ENCODE peak calls at places on chromosomes 13 and 19, in four cellular contexts. One of them, this sample, is unnamed.

GRCh38 chr13:109872864-109873263 is 86.5 kb upstream of the IRS2 start:
- DNase-seq in stomach: no peak
- DNase-seq in tibial nerve: no peak
- DNase-seq in lower leg skin: no peak
- DNase-seq in this sample: no peak

GRCh38 chr19:16340092-16340491 is 15.5 kb downstream of the KLF2 start:
- DNase-seq in stomach: no peak
- DNase-seq in lower leg skin: no peak
- DNase-seq in tibial nerve: no peak
- DNase-seq in this sample: no peak

GRCh38 chr19:14837391-14837790 is 2.4 kb upstream of the OR7A5 start:
- DNase-seq in tibial nerve: no peak
- DNase-seq in stomach: no peak
- DNase-seq in lower leg skin: no peak
- DNase-seq in this sample: no peak

GRCh38 chr13:110520431-110521295 is 40.9 kb downstream of the RAB20 start:
- DNase-seq in lower leg skin: peak; percentile 96
- DNase-seq in stomach: peak; percentile 68
- DNase-seq in tibial nerve: peak; percentile 85
- DNase-seq in this sample: peak; percentile 90

GRCh38 chr13:76803831-76804230 is 82.4 kb downstream of the KCTD12 start:
- DNase-seq in tibial nerve: no peak
- DNase-seq in stomach: no peak
- DNase-seq in lower leg skin: no peak
- DNase-seq in this sample: no peak

GRCh38 chr19:42323852-42324654 is 1.4 kb upstream of the MEGF8 start:
- DNase-seq in lower leg skin: no peak
- DNase-seq in tibial nerve: no peak
- DNase-seq in stomach: no peak
- DNase-seq in this sample: no peak

GRCh38 chr19:56765107-56765506 is 75.4 kb downstream of the PEG3 start:
- DNase-seq in lower leg skin: no peak
- DNase-seq in stomach: peak; percentile 30
- DNase-seq in tibial nerve: no peak
- DNase-seq in this sample: peak; percentile 42

GRCh38 chr19:42255766-42256750 is 1.1 kb upstream of the ERF start:
- DNase-seq in stomach: no peak
- DNase-seq in tibial nerve: no peak
- DNase-seq in lower leg skin: peak; percentile 93
- DNase-seq in this sample: peak; percentile 70

GRCh38 chr19:15247107-15248014 is 15.1 kb upstream of the EPHX3 start:
- DNase-seq in stomach: no peak
- DNase-seq in lower leg skin: no peak
- DNase-seq in tibial nerve: no peak
- DNase-seq in this sample: peak; percentile 72

GRCh38 chr19:48394331-48395169 is 1.1 kb downstream of the GRIN2D start:
- DNase-seq in tibial nerve: no peak
- DNase-seq in lower leg skin: no peak
- DNase-seq in stomach: no peak
- DNase-seq in this sample: no peak

GRCh38 chr19:33622505-33622808 is 704 bp downstream of the CHST8 start:
- DNase-seq in tibial nerve: no peak
- DNase-seq in stomach: no peak
- DNase-seq in lower leg skin: no peak
- DNase-seq in this sample: no peak

GRCh38 chr13:108789476-108789875 is 160.1 kb downstream of the MYO16 start:
- DNase-seq in tibial nerve: no peak
- DNase-seq in lower leg skin: no peak
- DNase-seq in stomach: no peak
- DNase-seq in this sample: no peak

GRCh38 chr13:48571121-48571901 is 38.4 kb upstream of the RCBTB2 start:
- DNase-seq in stomach: no peak
- DNase-seq in tibial nerve: no peak
- DNase-seq in lower leg skin: no peak
- DNase-seq in this sample: no peak

GRCh38 chr13:60583911-60584753 is 187.1 kb downstream of the TDRD3 start:
- DNase-seq in lower leg skin: peak; percentile 87
- DNase-seq in tibial nerve: peak; percentile 15
- DNase-seq in stomach: no peak
- DNase-seq in this sample: no peak

GRCh38 chr19:44597131-44597491 is 16.3 kb upstream of the IGSF23 start:
- DNase-seq in tibial nerve: no peak
- DNase-seq in lower leg skin: no peak
- DNase-seq in stomach: no peak
- DNase-seq in this sample: no peak

GRCh38 chr19:41299046-41299754 is 10.8 kb upstream of the CCDC97 start:
- DNase-seq in stomach: no peak
- DNase-seq in tibial nerve: peak; percentile 37
- DNase-seq in lower leg skin: no peak
- DNase-seq in this sample: no peak

GRCh38 chr19:39671739-39672363 is 16.1 kb downstream of the LGALS16 start:
- DNase-seq in lower leg skin: no peak
- DNase-seq in tibial nerve: no peak
- DNase-seq in stomach: peak; percentile 29
- DNase-seq in this sample: no peak

GRCh38 chr13:112849500-112849899 is 119.5 kb upstream of the MCF2L start:
- DNase-seq in tibial nerve: no peak
- DNase-seq in lower leg skin: no peak
- DNase-seq in stomach: no peak
- DNase-seq in this sample: no peak

GRCh38 chr19:47511128-47511517 is 3.7 kb downstream of the NAPA start:
- DNase-seq in stomach: peak; percentile 65
- DNase-seq in lower leg skin: no peak
- DNase-seq in tibial nerve: peak; percentile 68
- DNase-seq in this sample: peak; percentile 96

GRCh38 chr19:38691938-38692457 is 44.5 kb downstream of the ACTN4 start:
- DNase-seq in stomach: no peak
- DNase-seq in lower leg skin: no peak
- DNase-seq in tibial nerve: no peak
- DNase-seq in this sample: no peak

GRCh38 chr13:57829496-57829895 is 198.0 kb downstream of the PCDH17 start:
- DNase-seq in stomach: no peak
- DNase-seq in tibial nerve: no peak
- DNase-seq in lower leg skin: no peak
- DNase-seq in this sample: no peak

GRCh38 chr13:59236309-59236939 is 927.3 kb downstream of the DIAPH3 start:
- DNase-seq in tibial nerve: no peak
- DNase-seq in lower leg skin: no peak
- DNase-seq in stomach: no peak
- DNase-seq in this sample: no peak

GRCh38 chr19:577439-578392 is 5.3 kb downstream of the BSG start:
- DNase-seq in stomach: no peak
- DNase-seq in tibial nerve: no peak
- DNase-seq in lower leg skin: no peak
- DNase-seq in this sample: peak; percentile 18

GRCh38 chr13:71864094-71864980 is 2.7 kb downstream of the DACH1 start:
- DNase-seq in stomach: no peak
- DNase-seq in tibial nerve: no peak
- DNase-seq in lower leg skin: no peak
- DNase-seq in this sample: peak; percentile 52

GRCh38 chr19:30029721-30030510 is 87.9 kb downstream of the URI1 start:
- DNase-seq in lower leg skin: no peak
- DNase-seq in stomach: no peak
- DNase-seq in tibial nerve: no peak
- DNase-seq in this sample: no peak

GRCh38 chr19:14168993-14169392 is 32.6 kb upstream of the ASF1B start:
- DNase-seq in stomach: no peak
- DNase-seq in lower leg skin: no peak
- DNase-seq in tibial nerve: no peak
- DNase-seq in this sample: no peak

GRCh38 chr19:4108767-4109625 is 14.9 kb downstream of the MAP2K2 start:
- DNase-seq in tibial nerve: no peak
- DNase-seq in stomach: peak; percentile 27
- DNase-seq in lower leg skin: no peak
- DNase-seq in this sample: no peak

GRCh38 chr19:14363203-14364097 is 17.8 kb upstream of the ADGRE5 start:
- DNase-seq in lower leg skin: peak; percentile 94
- DNase-seq in tibial nerve: no peak
- DNase-seq in stomach: peak; percentile 50
- DNase-seq in this sample: peak; percentile 70

GRCh38 chr19:47343194-47343802 is 5.8 kb upstream of the DHX34 start:
- DNase-seq in stomach: no peak
- DNase-seq in tibial nerve: no peak
- DNase-seq in lower leg skin: no peak
- DNase-seq in this sample: no peak

GRCh38 chr13:99527346-99527745 is 26.1 kb downstream of the TM9SF2 start:
- DNase-seq in tibial nerve: no peak
- DNase-seq in stomach: no peak
- DNase-seq in lower leg skin: no peak
- DNase-seq in this sample: no peak

GRCh38 chr13:35393886-35394285 is 82.6 kb downstream of the MAB21L1 start:
- DNase-seq in tibial nerve: no peak
- DNase-seq in stomach: no peak
- DNase-seq in lower leg skin: no peak
- DNase-seq in this sample: no peak

DNA sequence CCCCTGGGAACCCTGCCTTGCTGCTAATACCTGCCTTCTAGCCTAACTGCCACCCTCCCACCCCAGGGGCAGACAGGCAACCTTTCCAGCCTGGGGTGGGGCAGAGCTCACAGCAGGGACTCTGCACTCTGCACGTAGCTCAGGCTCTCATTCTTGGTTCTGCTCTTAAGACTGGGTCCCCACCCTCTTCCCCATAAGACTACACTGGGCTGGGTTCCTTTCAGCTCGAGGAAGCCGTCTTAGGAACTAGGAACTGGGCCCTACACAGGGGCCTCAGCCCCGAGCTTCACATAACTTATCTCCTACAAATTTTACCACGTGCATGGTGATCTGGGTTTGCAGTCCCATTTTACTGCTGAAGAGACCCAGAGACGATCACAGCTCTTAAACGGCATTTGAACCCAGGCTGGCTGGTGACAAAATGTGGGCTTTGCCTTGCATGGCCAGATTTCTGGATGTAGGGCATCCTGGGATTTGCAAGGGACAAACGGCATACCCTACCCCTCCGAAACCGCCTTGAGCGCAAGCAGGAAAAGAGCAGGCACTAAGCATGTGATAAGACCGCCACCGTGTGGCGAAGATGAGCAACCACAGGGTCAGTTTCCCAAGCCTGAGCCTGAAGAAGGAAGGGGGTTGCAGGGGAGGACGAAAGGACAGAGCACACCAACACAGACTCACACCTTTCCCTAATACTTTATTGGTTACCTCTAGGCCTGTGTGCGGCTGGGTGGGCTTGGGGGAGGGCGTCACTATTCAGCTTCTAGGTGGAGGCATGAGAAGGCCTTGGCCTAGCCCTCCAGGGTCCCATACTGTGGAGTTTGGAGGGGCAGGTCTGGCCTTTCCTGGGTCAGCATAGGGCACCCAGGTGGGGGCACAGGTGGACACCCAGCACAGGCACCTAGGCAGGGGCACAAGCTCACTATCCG is 5.1 kb downstream of the JUNB start:
- DNase-seq in stomach: peak; percentile 79
- DNase-seq in tibial nerve: no peak
- DNase-seq in lower leg skin: peak; percentile 94
- DNase-seq in this sample: peak; percentile 78
- TF ChIP-seq POLR2A in stomach: no peak
- TF ChIP-seq POLR2A in tibial nerve: no peak
- TF ChIP-seq POLR2A in lower leg skin: no peak
- TF ChIP-seq POLR2A in this sample: peak; percentile 21

GRCh38 chr19:2543463-2544442 is 67.8 kb downstream of the GADD45B start:
- DNase-seq in stomach: peak; percentile 91
- DNase-seq in lower leg skin: peak; percentile 98
- DNase-seq in tibial nerve: peak; percentile 91
- DNase-seq in this sample: peak; percentile 92
- TF ChIP-seq POLR2A in stomach: no peak
- TF ChIP-seq POLR2A in lower leg skin: no peak
- TF ChIP-seq POLR2A in tibial nerve: no peak
- TF ChIP-seq POLR2A in this sample: peak; percentile 95

GRCh38 chr19:51698296-51698695 is 5.2 kb downstream of the SPACA6 start:
- DNase-seq in stomach: peak; percentile 15
- DNase-seq in lower leg skin: no peak
- DNase-seq in tibial nerve: no peak
- DNase-seq in this sample: peak; percentile 16

GRCh38 chr19:51697169-51697776 is 4.1 kb downstream of the SPACA6 start:
- DNase-seq in stomach: peak; percentile 22
- DNase-seq in lower leg skin: peak; percentile 83
- DNase-seq in tibial nerve: no peak
- DNase-seq in this sample: no peak

GRCh38 chr19:51696606-51697005 is 3.5 kb downstream of the SPACA6 start:
- DNase-seq in tibial nerve: no peak
- DNase-seq in lower leg skin: peak; percentile 58
- DNase-seq in stomach: peak; percentile 8
- DNase-seq in this sample: no peak

GRCh38 chr19:51701468-51702100 is 8.5 kb downstream of the SPACA6 start:
- DNase-seq in lower leg skin: peak; percentile 77
- DNase-seq in tibial nerve: no peak
- DNase-seq in stomach: no peak
- DNase-seq in this sample: no peak

DNA sequence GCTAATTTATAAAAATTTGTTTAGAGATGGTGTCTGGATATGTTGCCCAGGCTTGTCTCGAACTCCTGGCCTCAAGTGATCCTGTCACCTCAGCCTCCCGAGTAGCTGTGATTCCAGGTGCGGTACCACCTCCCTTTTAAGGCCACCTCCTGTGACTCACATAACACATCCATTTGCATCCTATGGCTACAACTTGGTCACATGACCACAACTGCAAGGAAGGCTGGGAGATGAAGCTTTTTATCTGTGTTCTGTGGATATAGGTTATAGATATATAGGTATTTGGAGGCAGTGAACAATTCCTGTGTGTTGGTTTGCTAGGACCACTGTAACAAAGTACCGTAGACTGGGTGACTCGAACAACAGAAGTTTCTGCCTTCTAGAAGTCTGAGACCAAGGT is 6.0 kb downstream of the SPACA6 start:
- DNase-seq in stomach: no peak
- DNase-seq in tibial nerve: no peak
- DNase-seq in lower leg skin: peak; percentile 69
- DNase-seq in this sample: peak; percentile 21
- TF ChIP-seq POLR2A in stomach: no peak
- TF ChIP-seq POLR2A in tibial nerve: no peak
- TF ChIP-seq POLR2A in lower leg skin: no peak
- TF ChIP-seq POLR2A in this sample: no peak

GRCh38 chr13:105979586-105979985 is 555.9 kb downstream of the EFNB2 start:
- DNase-seq in tibial nerve: no peak
- DNase-seq in lower leg skin: no peak
- DNase-seq in stomach: peak; percentile 45
- DNase-seq in this sample: no peak

GRCh38 chr13:105979131-105979530 is 556.3 kb downstream of the EFNB2 start:
- DNase-seq in stomach: no peak
- DNase-seq in lower leg skin: no peak
- DNase-seq in tibial nerve: no peak
- DNase-seq in this sample: no peak

GRCh38 chr13:105982219-105982618 is 553.2 kb downstream of the EFNB2 start:
- DNase-seq in lower leg skin: no peak
- DNase-seq in tibial nerve: no peak
- DNase-seq in stomach: no peak
- DNase-seq in this sample: no peak

DNA sequence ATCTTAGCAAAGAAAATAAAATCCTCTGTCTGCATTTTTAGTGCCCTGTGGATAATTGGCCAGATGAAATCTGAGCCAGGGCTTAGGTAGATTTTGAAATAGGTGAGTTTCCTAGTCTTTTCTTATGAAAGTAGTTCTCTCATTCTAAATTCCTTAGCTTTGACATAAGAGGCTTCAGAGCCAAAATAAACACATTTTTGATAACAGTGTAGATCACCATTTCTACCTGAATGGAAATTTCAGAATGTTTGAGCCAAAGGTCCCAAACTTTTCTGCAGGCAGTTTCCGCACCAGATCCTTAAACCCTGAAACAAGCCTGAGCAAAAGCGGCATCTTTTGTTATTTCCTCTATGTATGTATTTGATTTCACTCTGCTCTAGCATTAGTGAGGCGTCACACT is 551.2 kb downstream of the EFNB2 start:
- DNase-seq in tibial nerve: no peak
- DNase-seq in stomach: no peak
- DNase-seq in lower leg skin: no peak
- DNase-seq in this sample: no peak
- TF ChIP-seq POLR2A in tibial nerve: no peak
- TF ChIP-seq POLR2A in stomach: no peak
- TF ChIP-seq POLR2A in lower leg skin: no peak
- TF ChIP-seq POLR2A in this sample: no peak